ENCODE peak calls at places on chromosomes 4 and X, in five cellular contexts. T, H, N, Z and A are unnamed samples.
A peak's percentile ranks its signal among the peaks of the same experiment; 100 is the strongest.

GRCh38 chrX:14363719-14364118 is 165.6 kb upstream of the GLRA2 start:
- DNase-seq in H (no peak), T (no peak), N (no peak), Z (peak; percentile 38), A (peak; percentile 50)

GRCh38 chrX:150357790-150358189 is 5.3 kb upstream of the MAMLD1 start:
- DNase-seq in N (no peak), H (no peak), T (no peak), Z (no peak), A (no peak)

GRCh38 chr4:119490335-119490734 is 138.3 kb downstream of the PDE5A start:
- DNase-seq in N (no peak), Z (no peak), T (no peak), H (no peak), A (peak; percentile 4)

GRCh38 chr4:37453004-37453360 is 208.4 kb downstream of the NWD2 start:
- DNase-seq in Z (peak; percentile 64), T (peak; percentile 61), H (no peak), N (no peak), A (peak; percentile 92)

GRCh38 chr4:55173580-55173979 is 48.2 kb upstream of the KDR start:
- DNase-seq in Z (peak; percentile 60), H (no peak), T (no peak), N (no peak), A (peak; percentile 85)

GRCh38 chr4:20074450-20074849 is 177.3 kb upstream of the SLIT2 start:
- DNase-seq in H (no peak), T (no peak), N (no peak), Z (no peak), A (no peak)

GRCh38 chr4:184310171-184310567 is 92.5 kb upstream of the ENPP6 start:
- DNase-seq in Z (no peak), N (peak; percentile 87), T (peak; percentile 37), H (peak; percentile 70), A (peak; percentile 19)

GRCh38 chrX:37060999-37061398 is 52.8 kb downstream of the FAM47C start:
- DNase-seq in Z (peak; percentile 46), H (no peak), N (no peak), T (no peak), A (peak; percentile 46)

GRCh38 chrX:134365923-134366322 is 94.0 kb upstream of the HPRT1 start:
- DNase-seq in H (no peak), N (no peak), T (no peak), Z (peak; percentile 37), A (peak; percentile 81)

GRCh38 chrX:16212436-16212835 is 45.2 kb downstream of the MAGEB17 start:
- DNase-seq in Z (no peak), N (no peak), T (no peak), H (no peak), A (peak; percentile 1)

DNA sequence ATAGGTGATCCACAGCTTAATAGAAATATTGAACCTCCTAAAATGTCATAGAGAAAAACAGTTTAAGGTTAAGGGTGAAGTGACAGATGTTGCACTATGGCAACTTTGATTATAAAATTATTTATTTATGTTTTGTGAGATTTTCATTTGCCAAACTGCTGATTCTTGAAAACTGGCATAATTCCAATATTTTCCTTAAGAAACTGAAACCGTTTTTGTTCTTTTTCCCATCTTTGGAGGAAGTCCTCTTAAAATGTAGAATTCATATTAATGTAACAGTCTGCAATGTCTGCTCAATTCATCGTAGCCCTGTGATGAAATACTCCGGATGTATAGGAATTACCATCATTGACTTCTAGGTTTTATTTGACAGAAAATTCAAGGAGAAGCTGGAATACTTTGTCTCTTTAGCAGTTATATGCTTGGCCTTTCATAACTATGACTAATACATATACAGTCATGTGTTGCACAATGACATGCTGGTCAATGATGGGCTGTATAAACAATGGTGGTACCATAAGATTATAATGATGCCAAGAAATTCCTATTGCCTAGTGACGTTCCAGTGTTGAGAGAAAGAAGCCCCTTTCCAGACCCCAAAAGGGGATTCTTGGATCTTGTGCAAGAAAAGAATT is 185.0 kb upstream of the GPRIN3 start:
- DNase-seq in Z (peak; percentile 60), N (no peak), H (no peak), T (no peak), A (peak; percentile 72)
- H3K4me3 ChIP-seq in Z (no peak overlapping the region), N (no peak overlapping the region), H (no peak overlapping the region), T (no peak overlapping the region), A (no peak overlapping the region)

GRCh38 chr4:186726150-186726439 is 2.4 kb upstream of the FAT1 start:
- DNase-seq in N (no peak), T (no peak), H (no peak), Z (no peak), A (no peak)

GRCh38 chr4:186724048-186724860 is 598 bp upstream of the FAT1 start:
- DNase-seq in T (peak; percentile 34), N (no peak), Z (peak; percentile 39), H (peak; percentile 88), A (peak; percentile 29)

GRCh38 chr4:186724861-186725419 is 1.3 kb upstream of the FAT1 start:
- DNase-seq in Z (peak; percentile 45), N (no peak), H (no peak), T (no peak), A (peak; percentile 38)

GRCh38 chr4:186726440-186727148 is 2.9 kb upstream of the FAT1 start:
- DNase-seq in T (peak; percentile 60), H (peak; percentile 89), Z (peak; percentile 89), N (no peak), A (peak; percentile 92)

GRCh38 chr4:186725422-186726149 is 1.9 kb upstream of the FAT1 start:
- DNase-seq in T (peak; percentile 74), N (no peak), H (peak; percentile 89), Z (peak; percentile 77), A (peak; percentile 92)
- TF ChIP-seq CTCF in T (peak; percentile 51), N (peak; percentile 24), H (peak; percentile 74), Z (peak; percentile 52), A (peak; percentile 70)

GRCh38 chr4:48483006-48483776 is at the start of gene SLC10A4:
- DNase-seq in H (no peak), T (no peak), N (peak; percentile 74), Z (no peak), A (no peak)

GRCh38 chr4:48484494-48485168 is 1.5 kb downstream of the SLC10A4 start:
- DNase-seq in T (no peak), H (no peak), Z (no peak), N (no peak), A (no peak)

GRCh38 chr4:48481581-48481980 is 1.6 kb upstream of the SLC10A4 start:
- DNase-seq in T (no peak), Z (no peak), H (no peak), N (no peak), A (no peak)

GRCh38 chr4:48478273-48478672 is 4.9 kb upstream of the SLC10A4 start:
- DNase-seq in T (no peak), N (no peak), H (no peak), Z (no peak), A (no peak)

DNA sequence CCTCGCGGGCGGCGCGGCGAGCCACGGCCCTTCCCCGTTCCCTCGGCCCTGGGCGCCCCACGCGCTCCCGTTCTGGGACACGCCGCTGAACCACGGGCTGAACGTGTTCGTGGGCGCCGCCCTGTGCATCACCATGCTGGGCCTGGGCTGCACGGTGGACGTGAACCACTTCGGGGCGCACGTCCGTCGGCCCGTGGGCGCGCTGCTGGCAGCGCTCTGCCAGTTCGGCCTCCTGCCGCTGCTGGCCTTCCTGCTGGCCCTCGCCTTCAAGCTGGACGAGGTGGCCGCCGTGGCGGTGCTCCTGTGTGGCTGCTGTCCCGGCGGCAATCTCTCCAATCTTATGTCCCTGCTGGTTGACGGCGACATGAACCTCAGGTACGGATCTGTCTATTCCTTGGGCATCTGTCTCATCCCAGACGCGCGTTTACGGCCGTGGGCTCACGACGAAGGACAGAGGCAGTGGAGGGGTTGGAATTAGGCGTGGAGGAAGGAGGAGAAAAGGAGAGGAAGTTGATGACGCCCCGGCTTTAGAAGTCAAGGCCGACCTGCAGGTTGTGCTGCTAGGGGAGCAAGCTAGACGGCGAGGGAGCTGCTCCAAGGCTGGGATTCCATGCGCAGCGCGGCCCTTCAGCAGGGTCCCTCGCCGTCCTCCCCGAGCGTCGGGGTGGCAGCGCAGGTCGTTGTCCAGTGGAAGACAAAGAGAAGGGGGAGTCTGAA is 792 bp downstream of the SLC10A4 start:
- DNase-seq in T (no peak), N (peak; percentile 72), H (no peak), Z (no peak), A (no peak)
- H3K4me3 ChIP-seq in T (peak overlapping the region; percentile 26), N (peak overlapping the region; percentile 19), H (no peak overlapping the region), Z (no peak overlapping the region), A (no peak overlapping the region)

GRCh38 chrX:25275159-25275558 is 259.4 kb upstream of the ARX start:
- DNase-seq in Z (no peak), T (no peak), H (no peak), N (no peak), A (peak; percentile 0)
- TF ChIP-seq CTCF in Z (peak; percentile 6), T (no peak), H (peak; percentile 25), N (no peak), A (no peak)

GRCh38 chr4:154626793-154627484 is 14.5 kb upstream of the FGG start:
- DNase-seq in N (peak; percentile 86), H (peak; percentile 88), T (peak; percentile 64), Z (peak; percentile 65), A (peak; percentile 70)
- H3K4me3 ChIP-seq in N (no peak overlapping the region), H (peak overlapping the region; percentile 40), T (no peak overlapping the region), Z (peak overlapping the region; percentile 51), A (peak overlapping the region; percentile 42)

GRCh38 chr4:79575709-79576479 is 167.9 kb upstream of the GK2 start:
- DNase-seq in H (no peak), N (no peak), T (no peak), Z (no peak), A (no peak)
- TF ChIP-seq CTCF in H (no peak), N (no peak), T (no peak), Z (no peak), A (no peak)

DNA sequence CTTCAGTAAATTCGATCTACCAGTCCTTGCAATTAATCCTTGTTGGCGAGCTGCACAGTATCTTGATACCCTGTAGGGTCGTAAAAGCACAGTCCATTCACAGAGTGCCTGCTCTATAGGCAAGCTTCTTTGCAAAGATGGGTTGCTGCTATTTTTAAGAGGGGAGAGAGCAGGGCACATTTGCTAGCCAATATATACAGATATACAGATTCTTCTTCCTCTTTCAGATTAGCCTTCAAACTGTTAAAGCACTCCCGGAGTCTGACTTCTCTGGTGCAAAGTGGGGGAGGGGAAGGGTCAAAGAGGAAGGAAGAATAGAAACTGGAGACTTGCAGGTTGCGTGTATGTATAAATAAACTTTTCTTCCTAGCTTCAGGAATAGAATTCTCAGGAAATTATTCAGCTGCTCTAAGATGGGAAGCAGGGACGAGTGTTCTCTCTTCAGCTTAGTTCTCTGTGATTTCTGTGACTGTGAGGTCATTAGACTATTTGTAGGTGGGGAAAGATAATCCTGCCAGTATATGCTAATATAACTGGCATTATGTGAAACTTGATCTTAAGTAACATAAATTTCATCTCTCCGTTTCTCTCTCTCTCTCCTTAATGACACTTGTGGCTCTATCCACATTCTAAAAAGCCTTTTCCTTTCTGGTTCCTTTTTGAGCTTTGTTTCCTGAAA is at the start of gene CYSLTR1:
- DNase-seq in N (no peak), H (no peak), T (no peak), Z (no peak), A (no peak)
- H3K4me3 ChIP-seq in N (peak within 1 kb of the TSS; percentile 24), H (peak within 1 kb of the TSS; percentile 34), T (peak within 1 kb of the TSS; percentile 20), Z (no peak within 1 kb of the TSS), A (no peak within 1 kb of the TSS)